ENCODE peak calls at places on chromosome 12, in four cellular contexts. D is HCT116, E is K562, O is HepG2. Q is an unnamed sample.

GRCh38 chr12:106138646-106139421 is at the start of gene NUAK1:
- DNase-seq in E (no peak), D (no peak), O (no peak), Q (no peak)

GRCh38 chr12:32877670-32878459 is 18.7 kb downstream of the PKP2 start:
- DNase-seq in E (no peak), D (no peak), O (no peak), Q (no peak)

GRCh38 chr12:94100254-94100653 is 48.1 kb upstream of the PLXNC1 start:
- DNase-seq in D (no peak), E (peak; percentile 20), O (no peak), Q (peak; percentile 67)

GRCh38 chr12:124207049-124207448 is 87.8 kb upstream of the RFLNA start:
- DNase-seq in O (no peak), D (no peak), E (no peak), Q (no peak)

GRCh38 chr12:83389237-83389996 is 702.7 kb downstream of the TMTC2 start:
- DNase-seq in D (peak; percentile 18), O (no peak), E (no peak), Q (no peak)

GRCh38 chr12:77685112-77685511 is 145.6 kb upstream of the NAV3 start:
- DNase-seq in O (peak; percentile 56), D (peak; percentile 71), E (no peak), Q (peak; percentile 50)

GRCh38 chr12:104458645-104459555 is 2.2 kb downstream of the CHST11 start:
- DNase-seq in E (peak; percentile 23), O (no peak), D (no peak), Q (no peak)

GRCh38 chr12:63915105-63915830 is 70.8 kb downstream of the SRGAP1 start:
- DNase-seq in D (peak; percentile 70), E (no peak), O (no peak), Q (no peak)

GRCh38 chr12:42237853-42238239 is 202 bp downstream of the YAF2 start:
- DNase-seq in D (no peak), E (no peak), O (no peak), Q (no peak)

GRCh38 chr12:42477931-42478330 is 111.6 kb downstream of the PRICKLE1 start:
- DNase-seq in E (no peak), O (no peak), D (no peak), Q (no peak)

GRCh38 chr12:46244273-46244672 is 24.6 kb downstream of the SLC38A1 start:
- DNase-seq in D (no peak), O (no peak), E (peak; percentile 35), Q (no peak)

GRCh38 chr12:80939231-80939950 is 1.7 kb upstream of the LIN7A start:
- DNase-seq in E (no peak), O (peak; percentile 21), D (no peak), Q (no peak)

GRCh38 chr12:44972746-44973421 is 78.0 kb downstream of the DBX2 start:
- DNase-seq in D (peak; percentile 22), O (peak; percentile 16), E (no peak), Q (no peak)

GRCh38 chr12:728781-729180 is 23.6 kb upstream of the WNK1 start:
- DNase-seq in E (no peak), D (no peak), O (no peak), Q (no peak)

GRCh38 chr12:27161458-27162228 is 79.3 kb upstream of the C12orf71 start:
- DNase-seq in D (no peak), E (no peak), O (no peak), Q (peak; percentile 88)

GRCh38 chr12:41683513-41683912 is 461.2 kb downstream of the GXYLT1 start:
- DNase-seq in D (no peak), O (no peak), E (no peak), Q (no peak)

GRCh38 chr12:9940370-9940769 is 8.2 kb upstream of the CLEC2A start:
- DNase-seq in E (no peak), O (no peak), D (no peak), Q (no peak)

GRCh38 chr12:119780786-119781434 is 96.2 kb downstream of the CIT start:
- DNase-seq in D (peak; percentile 39), O (peak; percentile 37), E (peak; percentile 57), Q (no peak)

GRCh38 chr12:101939856-101940265 is 62.5 kb downstream of the DRAM1 start:
- DNase-seq in E (peak; percentile 67), D (peak; percentile 51), O (peak; percentile 60), Q (peak; percentile 18)

DNA sequence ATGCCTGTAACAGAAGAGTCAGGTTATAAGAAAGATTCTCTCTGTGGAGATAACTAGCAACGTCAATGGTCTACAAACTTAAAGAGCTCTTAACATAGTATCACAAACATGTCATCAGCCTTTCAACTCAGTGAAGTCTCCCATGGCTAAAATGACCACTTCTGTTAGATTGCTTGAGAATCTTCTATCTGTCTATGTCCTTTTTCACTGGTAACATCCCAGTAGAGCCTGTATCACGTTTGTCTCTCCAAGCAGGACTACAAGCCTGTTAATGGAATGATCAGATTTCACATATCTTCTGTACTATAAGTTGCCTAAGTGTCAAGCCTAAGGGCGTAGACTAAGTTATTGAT is 50.7 kb downstream of the SLC2A13 start:
- DNase-seq in O (no peak), E (no peak), D (no peak), Q (no peak)
- H3K4me3 ChIP-seq in O (no peak overlapping the region), E (no peak overlapping the region), D (no peak overlapping the region), Q (no peak overlapping the region)

GRCh38 chr12:26121841-26122680 is 2.8 kb downstream of the BHLHE41 start:
- DNase-seq in E (peak; percentile 14), D (no peak), O (no peak), Q (no peak)
- TF ChIP-seq TCF7L2 in E (no peak), D (no peak), O (no peak), Q (no peak)

DNA sequence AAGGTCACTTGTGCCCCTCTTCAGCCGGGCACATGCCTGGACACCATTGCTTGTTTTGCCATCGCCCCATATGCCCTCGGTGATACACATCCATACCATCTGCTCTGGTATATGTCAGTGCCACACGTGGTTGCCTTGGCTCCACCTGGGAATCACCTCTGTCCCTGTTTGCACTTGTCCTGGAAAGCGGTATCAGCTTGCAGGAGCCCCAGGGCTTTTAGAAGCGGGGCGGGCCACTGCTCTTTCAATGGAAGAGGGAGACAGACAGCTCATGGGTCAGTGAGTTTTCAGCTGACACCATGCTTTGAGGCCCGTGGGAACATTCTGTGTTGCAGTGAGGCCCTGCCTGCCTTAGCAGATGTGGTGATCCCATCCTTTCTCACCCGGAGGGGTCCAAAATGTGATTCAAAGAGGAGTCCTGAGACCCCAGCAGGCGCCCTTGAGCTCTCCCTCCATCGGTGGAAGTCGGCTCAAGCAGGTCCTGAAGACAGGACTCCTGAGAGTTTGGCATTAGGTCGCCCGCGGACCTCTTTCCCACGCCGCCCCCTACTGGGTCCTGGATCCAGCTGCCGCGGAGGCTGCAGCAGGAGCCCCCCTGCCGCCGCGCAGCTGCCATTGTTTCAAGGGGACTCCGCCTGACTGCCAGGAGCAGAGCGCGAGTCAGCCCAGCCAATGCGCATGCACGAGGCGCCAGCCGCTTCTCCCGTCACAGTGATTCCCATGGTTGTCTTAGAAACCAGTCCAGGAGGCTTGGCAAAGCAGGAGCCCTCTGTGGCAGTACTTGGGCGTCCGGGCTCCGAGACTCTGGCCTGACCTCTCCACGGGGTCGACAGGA is 773.2 kb upstream of the ALG10B start:
- DNase-seq in O (no peak), D (no peak), E (no peak), Q (no peak)
- H3K4me3 ChIP-seq in O (no peak overlapping the region), D (no peak overlapping the region), E (no peak overlapping the region), Q (no peak overlapping the region)

GRCh38 chr12:3962661-3963483 is 89.7 kb upstream of the PARP11 start:
- DNase-seq in O (no peak), D (no peak), E (no peak), Q (no peak)
- TF ChIP-seq TCF7L2 in O (no peak), D (no peak), E (no peak), Q (no peak)

GRCh38 chr12:40226652-40227051 is 1.9 kb downstream of the LRRK2 start:
- DNase-seq in O (no peak), D (no peak), E (no peak), Q (no peak)

GRCh38 chr12:40228727-40229126 is 3.9 kb downstream of the LRRK2 start:
- DNase-seq in D (no peak), E (no peak), O (no peak), Q (no peak)

GRCh38 chr12:40232602-40233001 is 7.8 kb downstream of the LRRK2 start:
- DNase-seq in E (no peak), D (no peak), O (no peak), Q (no peak)

GRCh38 chr12:40227447-40227846 is 2.6 kb downstream of the LRRK2 start:
- DNase-seq in O (no peak), E (no peak), D (no peak), Q (no peak)

DNA sequence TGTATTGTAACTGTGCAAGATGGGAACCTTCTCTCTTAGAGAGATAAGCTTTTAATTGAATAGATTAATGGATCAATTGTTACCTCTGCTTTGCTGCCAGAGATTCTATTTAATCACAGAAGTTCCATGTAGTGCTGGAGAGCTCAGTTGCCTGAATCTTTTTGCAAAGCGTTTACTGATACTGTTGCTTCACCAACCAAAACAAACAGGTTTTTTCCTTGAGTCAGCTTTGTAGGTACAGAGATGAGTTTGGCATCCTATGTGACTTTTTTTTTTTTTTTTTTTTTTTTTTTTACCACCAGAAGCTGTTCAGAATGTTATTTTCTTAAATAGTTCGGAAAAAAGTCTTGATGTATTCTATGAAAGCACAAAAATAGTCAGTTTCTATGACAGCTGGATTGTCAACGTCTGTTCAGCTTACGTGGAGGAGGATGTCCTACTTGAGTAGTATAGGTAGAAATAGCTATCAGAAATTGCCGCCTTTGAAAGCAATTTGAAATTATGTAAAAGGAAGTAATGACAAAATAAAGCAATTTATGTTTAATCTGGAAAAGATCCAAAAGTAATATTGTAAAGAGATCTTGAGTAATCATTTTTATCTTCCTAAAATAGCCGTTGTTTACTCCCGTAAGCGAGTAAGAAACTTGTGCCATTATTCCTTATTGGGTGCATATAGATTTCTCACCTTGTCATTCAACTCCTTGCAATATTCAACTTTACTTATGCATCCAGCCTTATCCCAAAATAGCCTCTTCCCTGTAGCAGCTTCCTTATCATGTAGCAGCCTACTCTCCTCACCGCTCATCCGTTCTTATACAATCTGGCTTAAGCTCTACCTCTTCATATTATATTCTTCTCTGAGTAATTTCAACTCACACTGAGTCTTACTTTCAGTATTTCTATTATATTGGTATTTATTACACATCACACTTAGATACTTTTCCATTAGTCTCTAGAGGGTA is 5.2 kb downstream of the LRRK2 start:
- DNase-seq in O (no peak), E (no peak), D (no peak), Q (no peak)
- H3K4me3 ChIP-seq in O (no peak overlapping the region), E (no peak overlapping the region), D (no peak overlapping the region), Q (no peak overlapping the region)

DNA sequence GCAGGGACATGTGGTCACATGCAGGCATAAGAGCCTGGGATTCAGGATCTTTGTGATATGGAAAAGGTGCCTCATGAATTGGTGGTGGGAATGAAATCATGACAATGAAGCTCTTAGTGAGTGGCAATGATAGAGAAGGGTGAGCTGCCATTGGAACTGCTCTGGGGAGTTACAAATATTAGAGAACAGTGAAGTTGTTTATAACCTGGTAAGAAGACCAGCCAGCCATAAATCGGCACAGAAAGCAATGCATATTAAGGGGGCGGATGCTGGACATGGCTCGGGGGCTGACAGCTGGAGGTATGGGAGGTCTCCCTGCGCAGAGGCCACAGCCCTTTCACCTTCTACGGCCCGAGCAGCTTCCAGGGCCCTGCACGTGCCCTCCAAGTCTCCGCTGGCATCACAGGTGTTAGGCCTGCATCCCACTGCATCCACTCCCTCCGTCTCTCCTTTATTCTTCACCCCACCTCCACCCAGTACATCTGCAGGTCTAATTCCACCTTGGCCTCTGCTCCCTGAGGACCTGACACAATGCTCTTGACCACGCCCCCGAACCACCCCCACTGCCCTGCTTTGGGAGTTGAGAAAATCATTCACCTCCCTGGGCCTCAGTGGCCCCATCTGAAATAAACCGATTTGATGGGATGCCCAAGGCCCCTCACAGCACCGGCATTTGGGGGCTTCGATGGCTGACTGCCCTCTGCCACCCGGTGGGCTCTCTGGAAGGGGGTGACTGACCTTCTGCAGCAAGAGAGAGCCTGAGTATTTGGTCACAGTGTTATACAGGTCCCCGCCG is 4.1 kb downstream of the CACNA2D4 start:
- DNase-seq in E (no peak), D (no peak), O (no peak), Q (no peak)
- TF ChIP-seq TCF7L2 in E (no peak), D (no peak), O (no peak), Q (no peak)